ENCODE peak calls at places on chromosomes 16 and 17, in six cellular contexts. C, U, N, V, A and B are unnamed samples.

GRCh38 chr17:45907720-45908395 is 13.5 kb downstream of the MAPT start:
- DNase-seq in N (no peak), V (no peak), U (no peak), C (no peak), A (no peak), B (no peak)

GRCh38 chr17:46984341-46984740 is 5.3 kb upstream of the RPRML start:
- DNase-seq in U (no peak), N (no peak), A (no peak), V (no peak), C (no peak), B (no peak)

GRCh38 chr17:17568772-17569195 is 22.7 kb downstream of the PEMT start:
- DNase-seq in N (peak), V (no peak), U (peak), C (peak), A (peak), B (no peak)

GRCh38 chr17:8632087-8632486 is 1.6 kb upstream of the MYH10 start:
- DNase-seq in U (no peak), A (no peak), V (no peak), N (no peak), C (no peak), B (no peak)

GRCh38 chr16:86704516-86704915 is 126.2 kb downstream of the FOXL1 start:
- DNase-seq in C (no peak), N (no peak), A (no peak), V (no peak), U (no peak), B (no peak)

GRCh38 chr16:74817851-74818250 is 43.2 kb upstream of the FA2H start:
- DNase-seq in U (no peak), N (no peak), V (no peak), C (no peak), A (no peak), B (no peak)

GRCh38 chr17:64150237-64151015 is 20.5 kb upstream of the ERN1 start:
- DNase-seq in A (no peak), U (peak), V (no peak), N (no peak), C (peak), B (no peak)

GRCh38 chr16:2029350-2029749 is 2.6 kb downstream of the NHERF2 start:
- DNase-seq in C (no peak), A (no peak), N (no peak), U (no peak), V (no peak), B (no peak)

GRCh38 chr16:5461574-5461973 is 364.0 kb upstream of the EEF2KMT start:
- DNase-seq in N (no peak), A (no peak), U (no peak), V (no peak), C (no peak), B (no peak)

GRCh38 chr17:80025796-80026195 is 9.9 kb downstream of the TBC1D16 start:
- DNase-seq in N (no peak), V (no peak), U (no peak), C (no peak), A (no peak), B (no peak)

GRCh38 chr16:68528686-68529379 is 10.3 kb upstream of the ZFP90 start:
- DNase-seq in N (peak), A (peak), C (peak), V (peak), U (peak), B (peak)

GRCh38 chr17:15885770-15886169 is 59.2 kb upstream of the ADORA2B start:
- DNase-seq in V (no peak), C (peak), A (no peak), N (no peak), U (no peak), B (no peak)

GRCh38 chr17:80279895-80280294 is 19.2 kb downstream of the RNF213 start:
- DNase-seq in C (peak), V (no peak), N (no peak), A (no peak), U (peak), B (no peak)

GRCh38 chr17:30586818-30587595 is 109.8 kb downstream of the GOSR1 start:
- DNase-seq in V (no peak), A (no peak), U (no peak), N (no peak), C (peak), B (no peak)

GRCh38 chr16:24178496-24178895 is 77.6 kb upstream of the CACNG3 start:
- DNase-seq in V (no peak), U (no peak), C (peak), N (no peak), A (no peak), B (no peak)

GRCh38 chr17:50239913-50240312 is 34.4 kb upstream of the TMEM92 start:
- DNase-seq in U (no peak), V (no peak), A (no peak), N (no peak), C (peak), B (no peak)

GRCh38 chr17:41287050-41287449 is 11.6 kb downstream of the KRTAP9-7 start:
- DNase-seq in N (no peak), U (no peak), V (no peak), A (no peak), C (no peak), B (no peak)

GRCh38 chr17:79627184-79627765 is 16.4 kb upstream of the RBFOX3 start:
- DNase-seq in U (no peak), C (no peak), N (no peak), V (no peak), A (no peak), B (no peak)

GRCh38 chr17:16463341-16464000 is 28.5 kb downstream of the LRRC75A start:
- DNase-seq in V (no peak), A (no peak), U (no peak), N (no peak), C (peak), B (no peak)

GRCh38 chr17:15485045-15485444 is 17.6 kb upstream of the CDRT4 start:
- DNase-seq in C (no peak), A (no peak), U (no peak), V (no peak), N (no peak), B (no peak)

GRCh38 chr16:67281536-67282446 is 2.5 kb downstream of the PLEKHG4 start:
- DNase-seq in U (no peak), A (no peak), N (no peak), C (no peak), V (no peak), B (no peak)

GRCh38 chr16:10895053-10895946 is 18.3 kb downstream of the CIITA start:
- DNase-seq in A (peak), N (peak), V (no peak), C (peak), U (no peak), B (no peak)